ENCODE peak calls at places on chromosomes 2 and 18, in four cellular contexts. P, Q, K and I are unnamed samples.

GRCh38 chr2:168603439-168603961 is 147.4 kb downstream of the CERS6 start:
- DNase-seq in K (no peak), Q (peak), P (no peak), I (no peak)

GRCh38 chr18:70333757-70334156 is 44.9 kb downstream of the SOCS6 start:
- DNase-seq in K (no peak), P (no peak), Q (peak), I (no peak)

GRCh38 chr2:220696280-220696669 is 875.8 kb downstream of the EPHA4 start:
- DNase-seq in P (no peak), Q (no peak), K (no peak), I (no peak)

GRCh38 chr18:74249181-74249968 is 42.4 kb downstream of the CYB5A start:
- DNase-seq in Q (peak), P (no peak), K (no peak), I (no peak)

GRCh38 chr18:13485604-13486003 is 240.8 kb downstream of the FAM210A start:
- DNase-seq in P (no peak), K (no peak), Q (no peak), I (no peak)

GRCh38 chr2:5914831-5915611 is 222.8 kb downstream of the SOX11 start:
- DNase-seq in K (no peak), P (no peak), Q (peak), I (no peak)

GRCh38 chr2:24917086-24917485 is 3.0 kb downstream of the ADCY3 start:
- DNase-seq in P (no peak), Q (peak), K (no peak), I (no peak)

GRCh38 chr2:206083602-206084467 is 2.1 kb downstream of the INO80D start:
- DNase-seq in Q (no peak), P (no peak), K (no peak), I (peak)

GRCh38 chr2:238240761-238241711 is 1.2 kb upstream of the HES6 start:
- DNase-seq in P (no peak), Q (peak), K (no peak), I (no peak)

GRCh38 chr18:61333746-61334490 is 688 bp downstream of the CDH20 start:
- DNase-seq in K (no peak), P (no peak), Q (peak), I (no peak)

GRCh38 chr2:179817181-179817841 is 44.1 kb downstream of the ZNF385B start:
- DNase-seq in Q (peak), K (no peak), P (no peak), I (no peak)

GRCh38 chr2:137957033-137957432 is 7.2 kb upstream of the HNMT start:
- DNase-seq in P (no peak), K (no peak), Q (peak), I (no peak)

GRCh38 chr2:219724628-219725027 is 97.2 kb downstream of the SLC4A3 start:
- DNase-seq in P (no peak), K (no peak), Q (peak), I (no peak)

GRCh38 chr2:113124984-113125855 is 2.2 kb upstream of the IL1RN start:
- DNase-seq in K (no peak), Q (peak), P (no peak), I (no peak)